ENCODE peak calls at places on chromosomes 6 and 20, in eight cellular contexts. H is right atrium auricular region, L is left ventricle myocardium superior, N is brain microvascular endothelial cell, F is stromal cell of bone marrow, O is Calu3, X is cerebellar nuclear complex, E is GM23338. Y is an unnamed sample.

GRCh38 chr20:4064118-4064962 is 49.0 kb upstream of the RNF24 start:
- DNase-seq in H (peak), L (peak), N (peak), F (peak), O (peak), X (no peak), E (peak), Y (no peak)

GRCh38 chr20:45047581-45048119 is 53.3 kb downstream of the KCNS1 start:
- DNase-seq in H (no peak), L (no peak), N (no peak), F (no peak), O (no peak), X (no peak), E (no peak), Y (no peak)

GRCh38 chr20:44106615-44107014 is 80.4 kb downstream of the JPH2 start:
- DNase-seq in H (no peak), L (no peak), N (no peak), F (no peak), O (no peak), X (no peak), E (no peak), Y (no peak)

GRCh38 chr6:45350186-45350585 is 22.1 kb downstream of the RUNX2 start:
- DNase-seq in H (no peak), L (no peak), N (no peak), F (no peak), O (no peak), X (no peak), E (no peak), Y (no peak)

GRCh38 chr6:73028893-73029450 is 196.3 kb downstream of the KHDC1L start:
- DNase-seq in H (no peak), L (no peak), N (no peak), F (no peak), O (no peak), X (no peak), E (no peak), Y (no peak)

GRCh38 chr20:23626040-23626620 is 11.6 kb downstream of the CST3 start:
- DNase-seq in H (no peak), L (no peak), N (no peak), F (no peak), O (peak), X (no peak), E (no peak), Y (peak)

GRCh38 chr6:27669278-27669797 is 196.4 kb upstream of the ZNF184 start:
- DNase-seq in H (no peak), L (no peak), N (no peak), F (no peak), O (peak), X (no peak), E (peak), Y (no peak)

GRCh38 chr6:46184114-46184513 is 13.3 kb upstream of the ENPP5 start:
- DNase-seq in H (no peak), L (no peak), N (peak), F (peak), O (no peak), X (no peak), E (peak), Y (no peak)

GRCh38 chr20:62780204-62780603 is 16.1 kb upstream of the MRGBP start:
- DNase-seq in H (no peak), L (no peak), N (no peak), F (no peak), O (no peak), X (no peak), E (no peak), Y (no peak)

GRCh38 chr6:169253745-169254238 is at the start of gene THBS2:
- DNase-seq in H (no peak), L (peak), N (peak), F (peak), O (no peak), X (no peak), E (peak), Y (no peak)

GRCh38 chr20:11232249-11232648 is 558.5 kb upstream of the JAG1 start:
- DNase-seq in H (no peak), L (no peak), N (no peak), F (no peak), O (no peak), X (no peak), E (no peak), Y (no peak)

GRCh38 chr6:51337277-51337676 is 518.6 kb downstream of the TFAP2B start:
- DNase-seq in H (no peak), L (no peak), N (no peak), F (no peak), O (no peak), X (no peak), E (no peak), Y (no peak)

GRCh38 chr20:19497064-19497463 is 261.0 kb upstream of the RIN2 start:
- DNase-seq in H (no peak), L (no peak), N (peak), F (peak), O (no peak), X (no peak), E (no peak), Y (no peak)

Y was measured in Caco-2.